ENCODE peak calls at places on chromosomes 16 and 17, in eight cellular contexts. T is CD8-positive, alpha-beta memory T cell; P is cardiac fibroblast; G is NCI-H510A treated with DMSO at 0.1 percent for 48 hours; C is stimulated activated CD4-positive, alpha-beta T cell treated with anti-CD3 and anti-CD28 coated beads, Interleukin-1b, Interleukin-23, amount 100 ng/mL, for 1 hour; J is A549; A is activated T-helper 1 cell treated with anti-CD3 and anti-CD28 coated beads, Interleukin-12 subunit alpha, Interleukin-12 subunit beta, Interleukin-2, Interleukin-4 antibody, amounts not matched to agents 30 ng/mL and 10 ng/mL and 1 ng/mL, durations not matched to agents 14 hours and 24 hours and 36 hours; L is GM03348. E is an unnamed sample.

GRCh38 chr17:40318835-40319332 is 9.9 kb downstream of the RARA start:
- DNase-seq in P (no peak), L (no peak), A (no peak), G (no peak), C (no peak), T (no peak), J (no peak), E (no peak)

GRCh38 chr17:1471931-1472727 is 16.1 kb upstream of the CRK start:
- DNase-seq in J (no peak), P (no peak), A (no peak), T (no peak), C (no peak), G (no peak), L (no peak), E (no peak)

GRCh38 chr17:63932008-63932561 is at the start of gene CD79B:
- DNase-seq in C (no peak), T (peak), G (no peak), A (peak), P (no peak), L (no peak), J (no peak), E (no peak)

GRCh38 chr17:82528484-82529265 is 9.1 kb downstream of the FOXK2 start:
- DNase-seq in L (peak), T (no peak), C (no peak), J (peak), A (no peak), P (peak), G (peak), E (no peak)

GRCh38 chr16:30088237-30088831 is 3.4 kb downstream of the TBX6 start:
- DNase-seq in G (no peak), T (no peak), C (no peak), P (no peak), L (no peak), J (no peak), A (no peak), E (no peak)

GRCh38 chr17:47946929-47947397 is 5.6 kb downstream of the PNPO start:
- DNase-seq in C (peak), A (peak), G (peak), P (peak), L (peak), T (peak), J (peak), E (peak)

GRCh38 chr17:74452841-74453661 is 13.4 kb upstream of the CD300A start:
- DNase-seq in L (no peak), G (no peak), A (no peak), P (no peak), J (no peak), T (no peak), C (no peak), E (no peak)

GRCh38 chr16:67767953-67768352 is 38.4 kb downstream of the RANBP10 start:
- DNase-seq in G (no peak), L (no peak), A (no peak), T (no peak), C (no peak), J (peak), P (peak), E (peak)

GRCh38 chr16:53031323-53031942 is 21.3 kb downstream of the CHD9NB start:
- DNase-seq in L (no peak), J (no peak), A (no peak), P (peak), T (no peak), G (no peak), C (no peak), E (no peak)

GRCh38 chr16:74691093-74691855 is 9.4 kb downstream of the MLKL start:
- DNase-seq in P (peak), G (no peak), A (no peak), C (no peak), L (peak), J (no peak), T (no peak), E (peak)

GRCh38 chr17:74552037-74552436 is 6.1 kb upstream of the CD300C start:
- DNase-seq in L (no peak), J (peak), G (no peak), C (no peak), P (no peak), T (no peak), A (no peak), E (peak)

GRCh38 chr16:56645838-56646237 is 5.8 kb upstream of the MT1B start:
- DNase-seq in J (no peak), L (no peak), G (no peak), A (no peak), T (no peak), P (no peak), C (no peak), E (no peak)

GRCh38 chr17:76492250-76492988 is 8.8 kb downstream of the RHBDF2 start:
- DNase-seq in C (no peak), A (no peak), T (no peak), J (no peak), G (no peak), L (no peak), P (no peak), E (no peak)

GRCh38 chr17:64154321-64155089 is 24.6 kb upstream of the ERN1 start:
- DNase-seq in A (no peak), T (no peak), L (no peak), J (no peak), C (no peak), G (no peak), P (no peak), E (no peak)

GRCh38 chr17:56440391-56440790 is 153.1 kb upstream of the NOG start:
- DNase-seq in L (peak), J (peak), A (no peak), G (no peak), C (no peak), T (no peak), P (no peak), E (no peak)

GRCh38 chr16:12228607-12229499 is 252.3 kb downstream of the SNX29 start:
- DNase-seq in T (no peak), P (peak), G (peak), C (no peak), A (no peak), J (peak), L (peak), E (peak)

GRCh38 chr17:83183951-83184506 is 104.6 kb downstream of the METRNL start:
- DNase-seq in P (no peak), T (no peak), G (no peak), J (no peak), L (no peak), A (no peak), C (no peak), E (no peak)

GRCh38 chr16:1367486-1368174 is 15.9 kb downstream of the GNPTG start:
- DNase-seq in J (no peak), A (no peak), T (no peak), P (no peak), C (no peak), G (peak), L (no peak), E (no peak)

GRCh38 chr16:25155553-25156460 is 44.3 kb downstream of the LCMT1 start:
- DNase-seq in J (no peak), L (no peak), C (no peak), T (no peak), G (no peak), A (no peak), P (peak), E (peak)

GRCh38 chr16:75250809-75251279 is 580 bp downstream of the BCAR1 start:
- DNase-seq in C (no peak), T (no peak), J (no peak), P (no peak), G (no peak), L (peak), A (no peak), E (no peak)

GRCh38 chr17:17682293-17682736 is 1.1 kb downstream of the RAI1 start:
- DNase-seq in G (no peak), A (peak), P (peak), J (peak), L (peak), T (peak), C (peak), E (no peak)

GRCh38 chr17:4087911-4088693 is 54.7 kb downstream of the ZZEF1 start:
- DNase-seq in P (no peak), L (no peak), A (no peak), C (no peak), J (no peak), T (no peak), G (no peak), E (peak)

GRCh38 chr16:17396762-17397498 is 73.8 kb downstream of the XYLT1 start:
- DNase-seq in A (no peak), P (peak), J (no peak), C (no peak), L (no peak), G (peak), T (peak), E (no peak)

GRCh38 chr16:70795513-70795912 is 5.4 kb downstream of the VAC14 start:
- DNase-seq in L (no peak), P (no peak), T (no peak), G (no peak), C (no peak), J (no peak), A (no peak), E (no peak)

E was measured in HT1080.